ENCODE peak calls at places on chromosomes 7 and 10, in eight cellular contexts. One of them, this sample, is unnamed.

GRCh38 chr7:494261-494687 is 25.4 kb downstream of the PDGFA start:
- DNase-seq in glutamatergic neuron: peak; percentile 13
- DNase-seq in PC-3: no peak
- DNase-seq in hepatocyte: no peak
- DNase-seq in tibial nerve: no peak
- DNase-seq in A549: no peak
- DNase-seq in foreskin fibroblast: no peak
- DNase-seq in GM23338: no peak
- DNase-seq in this sample: no peak

GRCh38 chr7:918118-918425 is 36.4 kb downstream of the ADAP1 start:
- DNase-seq in glutamatergic neuron: peak; percentile 4
- DNase-seq in PC-3: no peak
- DNase-seq in hepatocyte: no peak
- DNase-seq in tibial nerve: no peak
- DNase-seq in A549: no peak
- DNase-seq in foreskin fibroblast: no peak
- DNase-seq in GM23338: no peak
- DNase-seq in this sample: no peak

GRCh38 chr10:80289451-80290287 is at the start of gene MAT1A:
- DNase-seq in glutamatergic neuron: no peak
- DNase-seq in PC-3: no peak
- DNase-seq in hepatocyte: peak; percentile 56
- DNase-seq in tibial nerve: no peak
- DNase-seq in A549: peak; percentile 36
- DNase-seq in foreskin fibroblast: no peak
- DNase-seq in GM23338: peak; percentile 85
- DNase-seq in this sample: no peak

GRCh38 chr7:133688483-133689239 is 435.8 kb downstream of the EXOC4 start:
- DNase-seq in glutamatergic neuron: no peak
- DNase-seq in PC-3: peak; percentile 19
- DNase-seq in hepatocyte: no peak
- DNase-seq in tibial nerve: no peak
- DNase-seq in A549: no peak
- DNase-seq in foreskin fibroblast: peak; percentile 18
- DNase-seq in GM23338: no peak
- DNase-seq in this sample: peak; percentile 73

GRCh38 chr7:158595068-158595467 is 7.4 kb upstream of the PTPRN2 start:
- DNase-seq in glutamatergic neuron: no peak
- DNase-seq in PC-3: no peak
- DNase-seq in hepatocyte: peak; percentile 76
- DNase-seq in tibial nerve: no peak
- DNase-seq in A549: peak; percentile 26
- DNase-seq in foreskin fibroblast: peak; percentile 22
- DNase-seq in GM23338: no peak
- DNase-seq in this sample: no peak

GRCh38 chr10:78248651-78249464 is 215.2 kb downstream of the RPS24 start:
- DNase-seq in glutamatergic neuron: no peak
- DNase-seq in PC-3: no peak
- DNase-seq in hepatocyte: peak; percentile 29
- DNase-seq in tibial nerve: no peak
- DNase-seq in A549: no peak
- DNase-seq in foreskin fibroblast: peak; percentile 68
- DNase-seq in GM23338: no peak
- DNase-seq in this sample: no peak

GRCh38 chr10:85492684-85493083 is 873.9 kb downstream of the GRID1 start:
- DNase-seq in glutamatergic neuron: no peak
- DNase-seq in PC-3: no peak
- DNase-seq in hepatocyte: no peak
- DNase-seq in tibial nerve: no peak
- DNase-seq in A549: no peak
- DNase-seq in foreskin fibroblast: no peak
- DNase-seq in GM23338: peak; percentile 46
- DNase-seq in this sample: no peak

GRCh38 chr7:39459606-39460090 is 106.6 kb upstream of the YAE1 start:
- DNase-seq in glutamatergic neuron: no peak
- DNase-seq in PC-3: no peak
- DNase-seq in hepatocyte: no peak
- DNase-seq in tibial nerve: no peak
- DNase-seq in A549: no peak
- DNase-seq in foreskin fibroblast: no peak
- DNase-seq in GM23338: no peak
- DNase-seq in this sample: no peak

GRCh38 chr10:97333351-97333600 is 1.3 kb downstream of the FRAT2 start:
- DNase-seq in glutamatergic neuron: no peak
- DNase-seq in PC-3: no peak
- DNase-seq in hepatocyte: peak; percentile 52
- DNase-seq in tibial nerve: no peak
- DNase-seq in A549: peak; percentile 47
- DNase-seq in foreskin fibroblast: no peak
- DNase-seq in GM23338: peak; percentile 76
- DNase-seq in this sample: no peak

GRCh38 chr10:73785721-73786511 is 510 bp downstream of the ZSWIM8 start:
- DNase-seq in glutamatergic neuron: peak; percentile 30
- DNase-seq in PC-3: peak; percentile 89
- DNase-seq in hepatocyte: peak; percentile 78
- DNase-seq in tibial nerve: no peak
- DNase-seq in A549: no peak
- DNase-seq in foreskin fibroblast: peak; percentile 41
- DNase-seq in GM23338: peak; percentile 61
- DNase-seq in this sample: no peak

GRCh38 chr7:158357106-158357897 is 230.3 kb downstream of the PTPRN2 start:
- DNase-seq in glutamatergic neuron: no peak
- DNase-seq in PC-3: no peak
- DNase-seq in hepatocyte: no peak
- DNase-seq in tibial nerve: no peak
- DNase-seq in A549: no peak
- DNase-seq in foreskin fibroblast: no peak
- DNase-seq in GM23338: no peak
- DNase-seq in this sample: no peak

GRCh38 chr7:129643545-129644170 is 32.1 kb downstream of the NRF1 start:
- DNase-seq in glutamatergic neuron: no peak
- DNase-seq in PC-3: no peak
- DNase-seq in hepatocyte: no peak
- DNase-seq in tibial nerve: no peak
- DNase-seq in A549: no peak
- DNase-seq in foreskin fibroblast: peak; percentile 12
- DNase-seq in GM23338: no peak
- DNase-seq in this sample: no peak

GRCh38 chr7:154685564-154685901 is 317.4 kb downstream of the PAXIP1 start:
- DNase-seq in glutamatergic neuron: no peak
- DNase-seq in PC-3: no peak
- DNase-seq in hepatocyte: no peak
- DNase-seq in tibial nerve: no peak
- DNase-seq in A549: no peak
- DNase-seq in foreskin fibroblast: no peak
- DNase-seq in GM23338: no peak
- DNase-seq in this sample: no peak

GRCh38 chr10:43961523-43962345 is 313.1 kb upstream of the ZNF32 start:
- DNase-seq in glutamatergic neuron: no peak
- DNase-seq in PC-3: no peak
- DNase-seq in hepatocyte: no peak
- DNase-seq in tibial nerve: no peak
- DNase-seq in A549: no peak
- DNase-seq in foreskin fibroblast: no peak
- DNase-seq in GM23338: no peak
- DNase-seq in this sample: no peak

GRCh38 chr7:118870187-118870586 is 645.7 kb downstream of the ANKRD7 start:
- DNase-seq in glutamatergic neuron: no peak
- DNase-seq in PC-3: peak; percentile 18
- DNase-seq in hepatocyte: no peak
- DNase-seq in tibial nerve: no peak
- DNase-seq in A549: peak; percentile 5
- DNase-seq in foreskin fibroblast: no peak
- DNase-seq in GM23338: peak; percentile 76
- DNase-seq in this sample: no peak
- TF ChIP-seq CTCF in glutamatergic neuron: peak; percentile 20
- TF ChIP-seq CTCF in PC-3: peak; percentile 32
- TF ChIP-seq CTCF in hepatocyte: peak; percentile 18
- TF ChIP-seq CTCF in tibial nerve: no peak
- TF ChIP-seq CTCF in A549: no peak
- TF ChIP-seq CTCF in foreskin fibroblast: no peak
- TF ChIP-seq CTCF in GM23338: peak; percentile 61
- TF ChIP-seq CTCF in this sample: no peak

DNA sequence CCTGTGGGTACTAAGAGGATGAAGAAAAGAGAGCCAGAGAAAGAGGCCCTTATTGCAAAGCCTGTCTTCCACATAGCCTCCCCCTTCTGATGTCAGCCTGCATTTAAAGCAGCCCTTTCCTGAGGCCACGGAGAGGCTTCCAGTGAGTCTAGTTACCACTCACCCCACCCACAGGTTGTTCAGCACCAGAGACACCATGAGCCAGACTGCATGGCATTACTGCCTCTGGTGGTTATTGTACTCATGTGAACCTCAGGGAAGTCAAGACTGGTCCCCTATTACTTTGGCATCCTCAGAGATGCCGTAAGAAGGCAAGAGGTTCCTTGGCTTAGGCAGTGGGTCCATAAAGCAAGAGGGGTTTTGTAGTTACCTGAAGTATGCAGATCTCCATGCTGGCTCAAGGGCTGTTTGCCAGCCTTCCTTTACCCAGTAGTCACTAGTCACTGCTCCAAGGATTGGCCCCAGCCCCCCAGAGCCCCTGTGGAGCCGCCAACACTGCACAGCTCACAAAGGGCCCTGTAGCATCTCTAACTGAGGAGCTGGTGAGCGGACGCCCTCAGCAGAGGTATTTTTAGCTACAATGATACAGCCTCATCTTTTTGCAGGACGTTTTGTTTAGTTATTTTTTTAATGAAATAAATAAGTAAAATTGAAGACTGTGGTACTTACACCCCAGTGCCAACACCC is 20.7 kb downstream of the LRRC4 start:
- DNase-seq in glutamatergic neuron: no peak
- DNase-seq in PC-3: no peak
- DNase-seq in hepatocyte: no peak
- DNase-seq in tibial nerve: no peak
- DNase-seq in A549: no peak
- DNase-seq in foreskin fibroblast: no peak
- DNase-seq in GM23338: peak; percentile 51
- DNase-seq in this sample: no peak
- TF ChIP-seq CTCF in glutamatergic neuron: no peak
- TF ChIP-seq CTCF in PC-3: peak; percentile 21
- TF ChIP-seq CTCF in hepatocyte: peak; percentile 10
- TF ChIP-seq CTCF in tibial nerve: no peak
- TF ChIP-seq CTCF in A549: no peak
- TF ChIP-seq CTCF in foreskin fibroblast: no peak
- TF ChIP-seq CTCF in GM23338: peak; percentile 25
- TF ChIP-seq CTCF in this sample: no peak

GRCh38 chr10:132616170-132616994 is 78.8 kb downstream of the INPP5A start:
- DNase-seq in glutamatergic neuron: no peak
- DNase-seq in PC-3: no peak
- DNase-seq in hepatocyte: no peak
- DNase-seq in tibial nerve: no peak
- DNase-seq in A549: no peak
- DNase-seq in foreskin fibroblast: no peak
- DNase-seq in GM23338: no peak
- DNase-seq in this sample: no peak

GRCh38 chr10:132618158-132618924 is 80.8 kb downstream of the INPP5A start:
- DNase-seq in glutamatergic neuron: no peak
- DNase-seq in PC-3: no peak
- DNase-seq in hepatocyte: no peak
- DNase-seq in tibial nerve: no peak
- DNase-seq in A549: no peak
- DNase-seq in foreskin fibroblast: peak; percentile 49
- DNase-seq in GM23338: no peak
- DNase-seq in this sample: no peak

GRCh38 chr10:132616995-132617780 is 79.6 kb downstream of the INPP5A start:
- DNase-seq in glutamatergic neuron: no peak
- DNase-seq in PC-3: no peak
- DNase-seq in hepatocyte: no peak
- DNase-seq in tibial nerve: no peak
- DNase-seq in A549: no peak
- DNase-seq in foreskin fibroblast: no peak
- DNase-seq in GM23338: no peak
- DNase-seq in this sample: no peak

GRCh38 chr10:132615346-132616169 is 78.0 kb downstream of the INPP5A start:
- DNase-seq in glutamatergic neuron: no peak
- DNase-seq in PC-3: no peak
- DNase-seq in hepatocyte: no peak
- DNase-seq in tibial nerve: no peak
- DNase-seq in A549: no peak
- DNase-seq in foreskin fibroblast: no peak
- DNase-seq in GM23338: no peak
- DNase-seq in this sample: no peak

DNA sequence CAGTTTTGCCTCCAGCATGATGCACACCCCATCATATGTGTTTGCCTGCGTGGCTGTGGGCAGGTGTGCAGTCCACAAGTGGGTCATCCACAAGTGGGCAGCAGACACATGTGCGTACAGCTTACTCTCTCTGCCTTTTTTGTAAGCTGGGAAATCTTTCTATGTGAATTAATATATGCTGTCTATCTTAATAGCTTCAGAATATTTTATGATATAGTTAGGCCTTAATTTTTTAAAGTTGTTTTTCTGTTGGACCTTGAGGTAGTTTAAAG is 80.1 kb downstream of the INPP5A start:
- DNase-seq in glutamatergic neuron: no peak
- DNase-seq in PC-3: no peak
- DNase-seq in hepatocyte: no peak
- DNase-seq in tibial nerve: no peak
- DNase-seq in A549: no peak
- DNase-seq in foreskin fibroblast: no peak
- DNase-seq in GM23338: no peak
- DNase-seq in this sample: no peak
- TF ChIP-seq CTCF in glutamatergic neuron: no peak
- TF ChIP-seq CTCF in PC-3: no peak
- TF ChIP-seq CTCF in hepatocyte: no peak
- TF ChIP-seq CTCF in tibial nerve: no peak
- TF ChIP-seq CTCF in A549: no peak
- TF ChIP-seq CTCF in foreskin fibroblast: no peak
- TF ChIP-seq CTCF in GM23338: no peak
- TF ChIP-seq CTCF in this sample: no peak

GRCh38 chr10:31190488-31190887 is 128.5 kb upstream of the ZEB1 start:
- DNase-seq in glutamatergic neuron: no peak
- DNase-seq in PC-3: no peak
- DNase-seq in hepatocyte: no peak
- DNase-seq in tibial nerve: no peak
- DNase-seq in A549: no peak
- DNase-seq in foreskin fibroblast: no peak
- DNase-seq in GM23338: no peak
- DNase-seq in this sample: no peak

GRCh38 chr10:31187607-31188210 is 131.3 kb upstream of the ZEB1 start:
- DNase-seq in glutamatergic neuron: no peak
- DNase-seq in PC-3: no peak
- DNase-seq in hepatocyte: no peak
- DNase-seq in tibial nerve: no peak
- DNase-seq in A549: no peak
- DNase-seq in foreskin fibroblast: no peak
- DNase-seq in GM23338: no peak
- DNase-seq in this sample: no peak

GRCh38 chr10:31187182-31187581 is 131.8 kb upstream of the ZEB1 start:
- DNase-seq in glutamatergic neuron: no peak
- DNase-seq in PC-3: no peak
- DNase-seq in hepatocyte: no peak
- DNase-seq in tibial nerve: no peak
- DNase-seq in A549: no peak
- DNase-seq in foreskin fibroblast: no peak
- DNase-seq in GM23338: no peak
- DNase-seq in this sample: no peak

GRCh38 chr10:31188792-31189406 is 130.1 kb upstream of the ZEB1 start:
- DNase-seq in glutamatergic neuron: no peak
- DNase-seq in PC-3: no peak
- DNase-seq in hepatocyte: no peak
- DNase-seq in tibial nerve: no peak
- DNase-seq in A549: no peak
- DNase-seq in foreskin fibroblast: peak; percentile 38
- DNase-seq in GM23338: no peak
- DNase-seq in this sample: peak; percentile 10

GRCh38 chr10:31186225-31187010 is 132.6 kb upstream of the ZEB1 start:
- DNase-seq in glutamatergic neuron: no peak
- DNase-seq in PC-3: no peak
- DNase-seq in hepatocyte: no peak
- DNase-seq in tibial nerve: no peak
- DNase-seq in A549: no peak
- DNase-seq in foreskin fibroblast: no peak
- DNase-seq in GM23338: peak; percentile 77
- DNase-seq in this sample: no peak
- TF ChIP-seq CTCF in glutamatergic neuron: no peak
- TF ChIP-seq CTCF in PC-3: peak; percentile 17
- TF ChIP-seq CTCF in hepatocyte: no peak
- TF ChIP-seq CTCF in tibial nerve: no peak
- TF ChIP-seq CTCF in A549: no peak
- TF ChIP-seq CTCF in foreskin fibroblast: no peak
- TF ChIP-seq CTCF in GM23338: peak; percentile 67
- TF ChIP-seq CTCF in this sample: no peak

This sample was measured in AG04449.